ENCODE peak calls at places on chromosomes 13 and 19, in four cellular contexts. One of them, this sample, is unnamed. For H3K27me3, the result is how much of the 10 kb centered on the place peaks cover.

GRCh38 chr13:110329798-110330461 is 22.8 kb downstream of the COL4A2 start:
- DNase-seq in K562: no peak
- DNase-seq in GM12878: no peak
- DNase-seq in HepG2: no peak
- DNase-seq in this sample: no peak

GRCh38 chr19:42375415-42376176 is 14.5 kb downstream of the CNFN start:
- DNase-seq in K562: no peak
- DNase-seq in GM12878: no peak
- DNase-seq in HepG2: no peak
- DNase-seq in this sample: no peak

GRCh38 chr19:42246143-42246868 is 3.9 kb upstream of the GSK3A start:
- DNase-seq in K562: peak
- DNase-seq in GM12878: no peak
- DNase-seq in HepG2: no peak
- DNase-seq in this sample: peak

GRCh38 chr13:46321494-46322225 is 65.4 kb downstream of the RUBCNL start:
- DNase-seq in K562: peak
- DNase-seq in GM12878: peak
- DNase-seq in HepG2: peak
- DNase-seq in this sample: peak

GRCh38 chr19:1438035-1438932 is at the start of gene RPS15:
- DNase-seq in K562: peak
- DNase-seq in GM12878: peak
- DNase-seq in HepG2: peak
- DNase-seq in this sample: peak

GRCh38 chr13:79988573-79988972 is 352.4 kb downstream of the SPRY2 start:
- DNase-seq in K562: no peak
- DNase-seq in GM12878: no peak
- DNase-seq in HepG2: no peak
- DNase-seq in this sample: no peak

GRCh38 chr13:75512253-75512652 is 25.4 kb downstream of the COMMD6 start:
- DNase-seq in K562: no peak
- DNase-seq in GM12878: peak
- DNase-seq in HepG2: no peak
- DNase-seq in this sample: no peak

GRCh38 chr19:18023596-18024212 is 15.7 kb downstream of the ARRDC2 start:
- DNase-seq in K562: peak
- DNase-seq in GM12878: no peak
- DNase-seq in HepG2: no peak
- DNase-seq in this sample: no peak

GRCh38 chr13:33642374-33643065 is 175.4 kb upstream of the RFC3 start:
- DNase-seq in K562: no peak
- DNase-seq in GM12878: no peak
- DNase-seq in HepG2: peak
- DNase-seq in this sample: no peak

GRCh38 chr13:35219021-35219420 is 257.5 kb downstream of the MAB21L1 start:
- DNase-seq in K562: no peak
- DNase-seq in GM12878: no peak
- DNase-seq in HepG2: no peak
- DNase-seq in this sample: no peak

GRCh38 chr19:912181-913079 is 589 bp downstream of the R3HDM4 start:
- DNase-seq in K562: peak
- DNase-seq in GM12878: no peak
- DNase-seq in HepG2: no peak
- DNase-seq in this sample: no peak

GRCh38 chr13:32905063-32905863 is 111.0 kb upstream of the KL start:
- DNase-seq in K562: no peak
- DNase-seq in GM12878: peak
- DNase-seq in HepG2: no peak
- DNase-seq in this sample: peak

GRCh38 chr13:48493851-48494250 is 39.0 kb downstream of the RCBTB2 start:
- DNase-seq in K562: no peak
- DNase-seq in GM12878: no peak
- DNase-seq in HepG2: no peak
- DNase-seq in this sample: no peak

GRCh38 chr13:110397445-110397844 is 90.4 kb downstream of the COL4A2 start:
- DNase-seq in K562: no peak
- DNase-seq in GM12878: no peak
- DNase-seq in HepG2: no peak
- DNase-seq in this sample: no peak

GRCh38 chr13:74062933-74063332 is 71.3 kb downstream of the KLF12 start:
- DNase-seq in K562: no peak
- DNase-seq in GM12878: peak
- DNase-seq in HepG2: no peak
- DNase-seq in this sample: no peak

GRCh38 chr13:74066937-74067336 is 67.3 kb downstream of the KLF12 start:
- DNase-seq in K562: no peak
- DNase-seq in GM12878: no peak
- DNase-seq in HepG2: no peak
- DNase-seq in this sample: no peak

GRCh38 chr13:74063533-74064100 is 70.6 kb downstream of the KLF12 start:
- DNase-seq in K562: no peak
- DNase-seq in GM12878: no peak
- DNase-seq in HepG2: no peak
- DNase-seq in this sample: no peak

GRCh38 chr13:74064805-74065204 is 69.4 kb downstream of the KLF12 start:
- DNase-seq in K562: no peak
- DNase-seq in GM12878: no peak
- DNase-seq in HepG2: no peak
- DNase-seq in this sample: no peak

GRCh38 chr13:74061939-74062595 is 72.1 kb downstream of the KLF12 start:
- DNase-seq in K562: no peak
- DNase-seq in GM12878: peak
- DNase-seq in HepG2: no peak
- DNase-seq in this sample: no peak
- TF ChIP-seq JUNB in K562: no peak
- TF ChIP-seq JUNB in GM12878: no peak
- TF ChIP-seq JUNB in HepG2: no peak
- TF ChIP-seq JUNB in this sample: no peak

GRCh38 chr13:90362718-90363117 is 984.8 kb upstream of the MIR17HG start:
- DNase-seq in K562: no peak
- DNase-seq in GM12878: no peak
- DNase-seq in HepG2: no peak
- DNase-seq in this sample: no peak
- H2AFZ ChIP-seq in K562: no peak
- H2AFZ ChIP-seq in GM12878: no peak
- H2AFZ ChIP-seq in HepG2: no peak
- H2AFZ ChIP-seq in this sample: no peak

GRCh38 chr13:76892488-76892887 is 6.3 kb upstream of the KCTD12 start:
- DNase-seq in K562: no peak
- DNase-seq in GM12878: no peak
- DNase-seq in HepG2: no peak
- DNase-seq in this sample: no peak
- H3K27me3 ChIP-seq in K562: under half
- H3K27me3 ChIP-seq in GM12878: under half
- H3K27me3 ChIP-seq in HepG2: under half
- H3K27me3 ChIP-seq in this sample: under half

GRCh38 chr13:62626771-62627170 is 1211.1 kb upstream of the PCDH20 start:
- DNase-seq in K562: peak
- DNase-seq in GM12878: no peak
- DNase-seq in HepG2: peak
- DNase-seq in this sample: peak
- TF ChIP-seq JUNB in K562: no peak
- TF ChIP-seq JUNB in GM12878: no peak
- TF ChIP-seq JUNB in HepG2: no peak
- TF ChIP-seq JUNB in this sample: no peak

GRCh38 chr13:37029617-37030016 is 29.0 kb downstream of the EXOSC8 start:
- DNase-seq in K562: no peak
- DNase-seq in GM12878: no peak
- DNase-seq in HepG2: no peak
- DNase-seq in this sample: no peak
- H2AFZ ChIP-seq in K562: no peak
- H2AFZ ChIP-seq in GM12878: no peak
- H2AFZ ChIP-seq in HepG2: no peak
- H2AFZ ChIP-seq in this sample: no peak

This sample was measured in GM23338.